ENCODE peak calls at places on chromosome 22, in ten cellular contexts. One of them, this sample, is unnamed.

GRCh38 chr22:19933328-19934241 is 8.0 kb upstream of the COMT start:
- DNase-seq in lower leg skin: no peak
- DNase-seq in heart right ventricle: no peak
- DNase-seq in fibroblast of the aortic adventitia: no peak
- DNase-seq in endodermal cell: no peak
- DNase-seq in fibroblast of lung: no peak
- DNase-seq in heart left ventricle: no peak
- DNase-seq in tibial nerve: no peak
- DNase-seq in stomach: no peak
- DNase-seq in CD4-positive, CD25-positive, alpha-beta regulatory T cell: no peak
- DNase-seq in this sample: no peak

GRCh38 chr22:33917744-33918406 is 2.4 kb downstream of the LARGE1 start:
- DNase-seq in lower leg skin: no peak
- DNase-seq in heart right ventricle: no peak
- DNase-seq in fibroblast of the aortic adventitia: peak
- DNase-seq in endodermal cell: peak
- DNase-seq in fibroblast of lung: peak
- DNase-seq in heart left ventricle: no peak
- DNase-seq in tibial nerve: no peak
- DNase-seq in stomach: no peak
- DNase-seq in CD4-positive, CD25-positive, alpha-beta regulatory T cell: no peak
- DNase-seq in this sample: no peak

GRCh38 chr22:19878461-19879247 is 24.0 kb upstream of the GNB1L start:
- DNase-seq in lower leg skin: peak
- DNase-seq in heart right ventricle: no peak
- DNase-seq in fibroblast of the aortic adventitia: no peak
- DNase-seq in endodermal cell: peak
- DNase-seq in fibroblast of lung: peak
- DNase-seq in heart left ventricle: no peak
- DNase-seq in tibial nerve: peak
- DNase-seq in stomach: no peak
- DNase-seq in CD4-positive, CD25-positive, alpha-beta regulatory T cell: no peak
- DNase-seq in this sample: no peak

GRCh38 chr22:28479912-28480311 is 199.7 kb downstream of the TTC28 start:
- DNase-seq in lower leg skin: no peak
- DNase-seq in heart right ventricle: no peak
- DNase-seq in fibroblast of the aortic adventitia: peak
- DNase-seq in endodermal cell: no peak
- DNase-seq in fibroblast of lung: peak
- DNase-seq in heart left ventricle: no peak
- DNase-seq in tibial nerve: no peak
- DNase-seq in stomach: no peak
- DNase-seq in CD4-positive, CD25-positive, alpha-beta regulatory T cell: no peak
- DNase-seq in this sample: peak

GRCh38 chr22:23107487-23108323 is 34.1 kb downstream of the RSPH14 start:
- DNase-seq in lower leg skin: no peak
- DNase-seq in heart right ventricle: no peak
- DNase-seq in fibroblast of the aortic adventitia: no peak
- DNase-seq in endodermal cell: no peak
- DNase-seq in fibroblast of lung: no peak
- DNase-seq in heart left ventricle: no peak
- DNase-seq in tibial nerve: no peak
- DNase-seq in stomach: no peak
- DNase-seq in CD4-positive, CD25-positive, alpha-beta regulatory T cell: no peak
- DNase-seq in this sample: no peak

GRCh38 chr22:30755760-30756124 is 61.1 kb downstream of the OSBP2 start:
- DNase-seq in lower leg skin: no peak
- DNase-seq in heart right ventricle: no peak
- DNase-seq in fibroblast of the aortic adventitia: no peak
- DNase-seq in endodermal cell: no peak
- DNase-seq in fibroblast of lung: no peak
- DNase-seq in heart left ventricle: no peak
- DNase-seq in tibial nerve: no peak
- DNase-seq in stomach: no peak
- DNase-seq in CD4-positive, CD25-positive, alpha-beta regulatory T cell: no peak
- DNase-seq in this sample: no peak

GRCh38 chr22:49276567-49276966 is 551.1 kb downstream of the BRD1 start:
- DNase-seq in lower leg skin: no peak
- DNase-seq in heart right ventricle: no peak
- DNase-seq in fibroblast of the aortic adventitia: no peak
- DNase-seq in endodermal cell: no peak
- DNase-seq in fibroblast of lung: no peak
- DNase-seq in heart left ventricle: no peak
- DNase-seq in tibial nerve: no peak
- DNase-seq in stomach: no peak
- DNase-seq in CD4-positive, CD25-positive, alpha-beta regulatory T cell: no peak
- DNase-seq in this sample: no peak

GRCh38 chr22:47604563-47604962 is 842.1 kb downstream of the TBC1D22A start:
- DNase-seq in lower leg skin: peak
- DNase-seq in heart right ventricle: no peak
- DNase-seq in fibroblast of the aortic adventitia: no peak
- DNase-seq in endodermal cell: peak
- DNase-seq in fibroblast of lung: no peak
- DNase-seq in heart left ventricle: no peak
- DNase-seq in tibial nerve: no peak
- DNase-seq in stomach: no peak
- DNase-seq in CD4-positive, CD25-positive, alpha-beta regulatory T cell: no peak
- DNase-seq in this sample: no peak

GRCh38 chr22:31857247-31857646 is 87.1 kb upstream of the YWHAH start:
- DNase-seq in lower leg skin: no peak
- DNase-seq in heart right ventricle: no peak
- DNase-seq in fibroblast of the aortic adventitia: no peak
- DNase-seq in endodermal cell: peak
- DNase-seq in fibroblast of lung: no peak
- DNase-seq in heart left ventricle: no peak
- DNase-seq in tibial nerve: no peak
- DNase-seq in stomach: no peak
- DNase-seq in CD4-positive, CD25-positive, alpha-beta regulatory T cell: no peak
- DNase-seq in this sample: no peak

GRCh38 chr22:49083607-49084006 is 744.1 kb downstream of the BRD1 start:
- DNase-seq in lower leg skin: no peak
- DNase-seq in heart right ventricle: no peak
- DNase-seq in fibroblast of the aortic adventitia: no peak
- DNase-seq in endodermal cell: no peak
- DNase-seq in fibroblast of lung: no peak
- DNase-seq in heart left ventricle: no peak
- DNase-seq in tibial nerve: no peak
- DNase-seq in stomach: no peak
- DNase-seq in CD4-positive, CD25-positive, alpha-beta regulatory T cell: no peak
- DNase-seq in this sample: no peak

GRCh38 chr22:31090217-31091085 is 9.3 kb downstream of the SMTN start:
- DNase-seq in lower leg skin: no peak
- DNase-seq in heart right ventricle: peak
- DNase-seq in fibroblast of the aortic adventitia: no peak
- DNase-seq in endodermal cell: peak
- DNase-seq in fibroblast of lung: no peak
- DNase-seq in heart left ventricle: no peak
- DNase-seq in tibial nerve: no peak
- DNase-seq in stomach: no peak
- DNase-seq in CD4-positive, CD25-positive, alpha-beta regulatory T cell: no peak
- DNase-seq in this sample: no peak

GRCh38 chr22:16917144-16918003 is 90.6 kb downstream of the GAB4 start:
- DNase-seq in lower leg skin: peak
- DNase-seq in heart right ventricle: peak
- DNase-seq in fibroblast of the aortic adventitia: peak
- DNase-seq in endodermal cell: peak
- DNase-seq in fibroblast of lung: peak
- DNase-seq in heart left ventricle: peak
- DNase-seq in tibial nerve: peak
- DNase-seq in stomach: peak
- DNase-seq in CD4-positive, CD25-positive, alpha-beta regulatory T cell: no peak
- DNase-seq in this sample: peak

GRCh38 chr22:36692280-36692679 is 11.3 kb downstream of the CACNG2 start:
- DNase-seq in lower leg skin: no peak
- DNase-seq in heart right ventricle: no peak
- DNase-seq in fibroblast of the aortic adventitia: no peak
- DNase-seq in endodermal cell: no peak
- DNase-seq in fibroblast of lung: no peak
- DNase-seq in heart left ventricle: no peak
- DNase-seq in tibial nerve: no peak
- DNase-seq in stomach: no peak
- DNase-seq in CD4-positive, CD25-positive, alpha-beta regulatory T cell: no peak
- DNase-seq in this sample: no peak

DNA sequence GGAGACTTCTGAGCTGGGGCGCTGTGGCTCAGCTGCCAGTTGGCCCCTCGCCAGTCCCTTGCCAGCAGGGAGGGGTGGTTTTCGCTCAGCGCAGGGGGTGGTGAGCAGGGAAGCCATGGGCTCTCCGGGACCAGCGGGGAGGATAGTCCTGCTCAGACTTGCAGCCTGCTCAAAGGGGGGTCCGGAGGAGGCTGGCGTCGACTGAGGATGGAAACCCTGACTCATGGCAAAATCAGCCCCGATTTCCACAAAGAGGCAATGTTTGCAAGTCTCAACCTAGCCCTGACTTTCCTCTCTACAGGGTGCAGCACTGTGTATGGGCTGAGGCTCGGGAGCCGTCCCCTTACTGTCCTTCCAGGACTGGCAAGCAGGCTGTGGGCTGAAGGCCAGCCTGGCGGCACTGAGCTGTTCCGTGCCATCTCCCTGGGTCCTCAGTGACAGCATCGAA is 35.1 kb downstream of the FBLN1 start:
- DNase-seq in lower leg skin: peak
- DNase-seq in heart right ventricle: peak
- DNase-seq in fibroblast of the aortic adventitia: peak
- DNase-seq in endodermal cell: no peak
- DNase-seq in fibroblast of lung: peak
- DNase-seq in heart left ventricle: peak
- DNase-seq in tibial nerve: no peak
- DNase-seq in stomach: peak
- DNase-seq in CD4-positive, CD25-positive, alpha-beta regulatory T cell: no peak
- DNase-seq in this sample: peak
- H3K4me3 ChIP-seq in lower leg skin: no peak
- H3K4me3 ChIP-seq in heart right ventricle: no peak
- H3K4me3 ChIP-seq in fibroblast of the aortic adventitia: no peak
- H3K4me3 ChIP-seq in endodermal cell: no peak
- H3K4me3 ChIP-seq in fibroblast of lung: no peak
- H3K4me3 ChIP-seq in heart left ventricle: no peak
- H3K4me3 ChIP-seq in tibial nerve: no peak
- H3K4me3 ChIP-seq in stomach: no peak
- H3K4me3 ChIP-seq in CD4-positive, CD25-positive, alpha-beta regulatory T cell: no peak
- H3K4me3 ChIP-seq in this sample: peak

DNA sequence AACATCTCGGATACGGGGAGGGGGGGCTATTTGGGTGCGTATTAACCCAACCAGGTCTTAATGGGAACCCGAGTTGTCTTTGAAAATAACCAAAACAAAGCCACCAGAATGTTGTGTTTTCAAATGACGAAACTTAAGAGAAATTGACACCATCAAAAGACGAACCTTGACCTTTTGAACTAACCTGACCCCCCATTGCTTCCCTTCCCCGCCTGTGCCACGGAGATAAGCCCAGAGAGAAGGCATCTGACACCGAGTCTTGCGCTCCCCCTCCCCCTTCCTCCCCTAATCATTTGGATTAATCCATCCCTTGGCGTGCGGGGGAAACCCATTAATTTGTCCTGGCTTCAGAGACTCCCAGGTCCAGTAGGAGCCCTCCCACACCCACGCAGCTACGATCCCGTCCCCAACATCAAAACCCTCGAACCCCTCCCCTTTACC is 4.5 kb upstream of the GCAT start:
- DNase-seq in lower leg skin: no peak
- DNase-seq in heart right ventricle: no peak
- DNase-seq in fibroblast of the aortic adventitia: no peak
- DNase-seq in endodermal cell: peak
- DNase-seq in fibroblast of lung: no peak
- DNase-seq in heart left ventricle: no peak
- DNase-seq in tibial nerve: no peak
- DNase-seq in stomach: no peak
- DNase-seq in CD4-positive, CD25-positive, alpha-beta regulatory T cell: no peak
- DNase-seq in this sample: no peak
- H3K4me3 ChIP-seq in lower leg skin: no peak
- H3K4me3 ChIP-seq in heart right ventricle: peak
- H3K4me3 ChIP-seq in fibroblast of the aortic adventitia: no peak
- H3K4me3 ChIP-seq in endodermal cell: peak
- H3K4me3 ChIP-seq in fibroblast of lung: peak
- H3K4me3 ChIP-seq in heart left ventricle: peak
- H3K4me3 ChIP-seq in tibial nerve: peak
- H3K4me3 ChIP-seq in stomach: peak
- H3K4me3 ChIP-seq in CD4-positive, CD25-positive, alpha-beta regulatory T cell: no peak
- H3K4me3 ChIP-seq in this sample: peak

GRCh38 chr22:21951062-21951461 is 1.6 kb downstream of the PPM1F start:
- DNase-seq in lower leg skin: no peak
- DNase-seq in heart right ventricle: no peak
- DNase-seq in fibroblast of the aortic adventitia: no peak
- DNase-seq in endodermal cell: no peak
- DNase-seq in fibroblast of lung: no peak
- DNase-seq in heart left ventricle: no peak
- DNase-seq in tibial nerve: no peak
- DNase-seq in stomach: no peak
- DNase-seq in CD4-positive, CD25-positive, alpha-beta regulatory T cell: no peak
- DNase-seq in this sample: no peak

GRCh38 chr22:21948824-21949568 is 3.7 kb downstream of the PPM1F start:
- DNase-seq in lower leg skin: no peak
- DNase-seq in heart right ventricle: no peak
- DNase-seq in fibroblast of the aortic adventitia: no peak
- DNase-seq in endodermal cell: no peak
- DNase-seq in fibroblast of lung: no peak
- DNase-seq in heart left ventricle: no peak
- DNase-seq in tibial nerve: no peak
- DNase-seq in stomach: no peak
- DNase-seq in CD4-positive, CD25-positive, alpha-beta regulatory T cell: no peak
- DNase-seq in this sample: no peak

GRCh38 chr22:21948390-21948789 is 4.3 kb downstream of the PPM1F start:
- DNase-seq in lower leg skin: no peak
- DNase-seq in heart right ventricle: no peak
- DNase-seq in fibroblast of the aortic adventitia: no peak
- DNase-seq in endodermal cell: peak
- DNase-seq in fibroblast of lung: no peak
- DNase-seq in heart left ventricle: no peak
- DNase-seq in tibial nerve: no peak
- DNase-seq in stomach: no peak
- DNase-seq in CD4-positive, CD25-positive, alpha-beta regulatory T cell: no peak
- DNase-seq in this sample: no peak

GRCh38 chr22:21949569-21949918 is 3.1 kb downstream of the PPM1F start:
- DNase-seq in lower leg skin: no peak
- DNase-seq in heart right ventricle: no peak
- DNase-seq in fibroblast of the aortic adventitia: no peak
- DNase-seq in endodermal cell: no peak
- DNase-seq in fibroblast of lung: no peak
- DNase-seq in heart left ventricle: no peak
- DNase-seq in tibial nerve: no peak
- DNase-seq in stomach: no peak
- DNase-seq in CD4-positive, CD25-positive, alpha-beta regulatory T cell: no peak
- DNase-seq in this sample: no peak

GRCh38 chr22:21949948-21950347 is 2.7 kb downstream of the PPM1F start:
- DNase-seq in lower leg skin: no peak
- DNase-seq in heart right ventricle: no peak
- DNase-seq in fibroblast of the aortic adventitia: no peak
- DNase-seq in endodermal cell: no peak
- DNase-seq in fibroblast of lung: no peak
- DNase-seq in heart left ventricle: no peak
- DNase-seq in tibial nerve: no peak
- DNase-seq in stomach: no peak
- DNase-seq in CD4-positive, CD25-positive, alpha-beta regulatory T cell: no peak
- DNase-seq in this sample: no peak
- H3K4me3 ChIP-seq in lower leg skin: no peak
- H3K4me3 ChIP-seq in heart right ventricle: peak
- H3K4me3 ChIP-seq in fibroblast of the aortic adventitia: no peak
- H3K4me3 ChIP-seq in endodermal cell: no peak
- H3K4me3 ChIP-seq in fibroblast of lung: no peak
- H3K4me3 ChIP-seq in heart left ventricle: peak
- H3K4me3 ChIP-seq in tibial nerve: no peak
- H3K4me3 ChIP-seq in stomach: no peak
- H3K4me3 ChIP-seq in CD4-positive, CD25-positive, alpha-beta regulatory T cell: no peak
- H3K4me3 ChIP-seq in this sample: no peak

GRCh38 chr22:50530857-50531545 is 1.2 kb upstream of the TYMP start:
- DNase-seq in lower leg skin: peak
- DNase-seq in heart right ventricle: peak
- DNase-seq in fibroblast of the aortic adventitia: peak
- DNase-seq in endodermal cell: peak
- DNase-seq in fibroblast of lung: peak
- DNase-seq in heart left ventricle: peak
- DNase-seq in tibial nerve: peak
- DNase-seq in stomach: peak
- DNase-seq in CD4-positive, CD25-positive, alpha-beta regulatory T cell: peak
- DNase-seq in this sample: peak
- H3K4me3 ChIP-seq in lower leg skin: peak
- H3K4me3 ChIP-seq in heart right ventricle: peak
- H3K4me3 ChIP-seq in fibroblast of the aortic adventitia: peak
- H3K4me3 ChIP-seq in endodermal cell: peak
- H3K4me3 ChIP-seq in fibroblast of lung: peak
- H3K4me3 ChIP-seq in heart left ventricle: peak
- H3K4me3 ChIP-seq in tibial nerve: peak
- H3K4me3 ChIP-seq in stomach: peak
- H3K4me3 ChIP-seq in CD4-positive, CD25-positive, alpha-beta regulatory T cell: peak
- H3K4me3 ChIP-seq in this sample: peak